ENCODE peak calls at places on chromosomes 2 and 18, in six cellular contexts. T, O, L, B, X and I are unnamed samples.
A peak's percentile ranks its signal among the peaks of the same experiment; 100 is the strongest.

GRCh38 chr2:88429929-88430328 is 22.6 kb downstream of the FOXI3 start:
- DNase-seq in B (no peak), T (no peak), X (no peak), L (no peak), O (no peak), I (no peak)

GRCh38 chr2:8344725-8345124 is 337.1 kb upstream of the ID2 start:
- DNase-seq in X (no peak), B (no peak), T (no peak), O (no peak), L (no peak), I (no peak)

GRCh38 chr2:159256159-159256558 is 30.3 kb downstream of the WDSUB1 start:
- DNase-seq in T (no peak), X (no peak), L (no peak), B (no peak), O (no peak), I (no peak)

GRCh38 chr2:191571163-191571769 is 106.7 kb upstream of the NABP1 start:
- DNase-seq in B (no peak), T (no peak), O (no peak), X (no peak), L (no peak), I (no peak)

GRCh38 chr2:15772681-15773080 is 167.7 kb upstream of the MYCN start:
- DNase-seq in L (no peak), X (no peak), B (no peak), O (no peak), T (no peak), I (no peak)

GRCh38 chr18:9495916-9496540 is 20.7 kb downstream of the RALBP1 start:
- DNase-seq in X (no peak), B (no peak), L (no peak), O (no peak), T (no peak), I (no peak)

GRCh38 chr2:59044733-59045132 is 803.6 kb upstream of the FANCL start:
- DNase-seq in O (no peak), B (no peak), L (no peak), X (no peak), T (no peak), I (no peak)

GRCh38 chr2:15141211-15141610 is 419.9 kb downstream of the NBAS start:
- DNase-seq in O (no peak), X (no peak), T (no peak), L (no peak), B (no peak), I (no peak)

GRCh38 chr2:219252084-219252483 is 959 bp upstream of the TUBA4B start:
- DNase-seq in T (peak; percentile 31), L (no peak), X (no peak), O (no peak), B (no peak), I (peak; percentile 54)

GRCh38 chr2:145751634-145752033 is 1231.7 kb upstream of the ZEB2 start:
- DNase-seq in B (peak; percentile 69), L (no peak), X (no peak), T (no peak), O (no peak), I (no peak)

GRCh38 chr2:145277922-145278321 is 758.0 kb upstream of the ZEB2 start:
- DNase-seq in T (no peak), X (no peak), O (no peak), L (no peak), B (no peak), I (no peak)

GRCh38 chr2:83051538-83052192 is 1407.4 kb downstream of the SUCLG1 start:
- DNase-seq in T (no peak), X (no peak), L (no peak), O (no peak), B (no peak), I (no peak)

GRCh38 chr2:239329972-239330572 is 70.7 kb downstream of the HDAC4 start:
- DNase-seq in O (peak; percentile 9), X (no peak), L (no peak), B (no peak), T (no peak), I (no peak)

GRCh38 chr18:74489631-74490030 is 6.5 kb upstream of the CNDP2 start:
- DNase-seq in L (no peak), X (no peak), T (no peak), O (no peak), B (no peak), I (no peak)

GRCh38 chr18:28814365-28814764 is 637.4 kb upstream of the CDH2 start:
- DNase-seq in O (no peak), X (no peak), B (no peak), T (no peak), L (no peak), I (no peak)

GRCh38 chr2:218883491-218884490 is 3.1 kb downstream of the WNT10A start:
- DNase-seq in B (no peak), O (no peak), T (no peak), L (peak; percentile 86), X (no peak), I (peak; percentile 84)

GRCh38 chr2:238108423-238109201 is 8.5 kb downstream of the ESPNL start:
- DNase-seq in O (no peak), T (no peak), B (peak; percentile 47), X (no peak), L (peak; percentile 87), I (peak; percentile 73)

GRCh38 chr2:168796583-168797285 is 5.7 kb upstream of the NOSTRIN start:
- DNase-seq in L (no peak), O (no peak), X (no peak), B (no peak), T (no peak), I (no peak)

GRCh38 chr2:3571284-3571683 is 3.8 kb upstream of the RPS7 start:
- DNase-seq in B (no peak), L (no peak), X (no peak), O (no peak), T (no peak), I (no peak)

GRCh38 chr2:222655406-222655747 is 515 bp downstream of the FARSB start:
- DNase-seq in L (no peak), T (no peak), O (peak; percentile 26), X (no peak), B (no peak), I (no peak)

GRCh38 chr2:203811491-203812221 is 55.9 kb upstream of the CTLA4 start:
- DNase-seq in L (peak; percentile 89), B (peak; percentile 58), T (peak; percentile 65), O (no peak), X (no peak), I (peak; percentile 94)

GRCh38 chr2:224195954-224196571 is 157.0 kb upstream of the SERPINE2 start:
- DNase-seq in O (no peak), X (no peak), B (no peak), L (no peak), T (no peak), I (no peak)

GRCh38 chr2:46064396-46064795 is 232.8 kb upstream of the EPAS1 start:
- DNase-seq in L (no peak), T (no peak), B (no peak), X (no peak), O (no peak), I (no peak)

GRCh38 chr18:26034850-26035497 is 55.4 kb downstream of the SS18 start:
- DNase-seq in L (no peak), X (no peak), O (no peak), T (no peak), B (no peak), I (no peak)